ENCODE peak calls at places on chromosomes 2 and 18, in five cellular contexts. One of them, this sample, is unnamed.

GRCh38 chr18:58028109-58028784 is 15.8 kb upstream of the NEDD4L start:
- DNase-seq in PC-9: no peak
- DNase-seq in heart right ventricle: no peak
- DNase-seq in AG10803: no peak
- DNase-seq in lower lobe of right lung: no peak
- DNase-seq in this sample: no peak

GRCh38 chr18:45589559-45590041 is 25.7 kb upstream of the SLC14A2 start:
- DNase-seq in PC-9: no peak
- DNase-seq in lower lobe of right lung: no peak
- DNase-seq in AG10803: peak
- DNase-seq in heart right ventricle: no peak
- DNase-seq in this sample: peak

GRCh38 chr18:58136865-58137264 is 92.8 kb downstream of the NEDD4L start:
- DNase-seq in heart right ventricle: no peak
- DNase-seq in PC-9: no peak
- DNase-seq in AG10803: no peak
- DNase-seq in lower lobe of right lung: no peak
- DNase-seq in this sample: no peak

GRCh38 chr2:144830543-144830942 is 310.6 kb upstream of the ZEB2 start:
- DNase-seq in PC-9: no peak
- DNase-seq in AG10803: peak
- DNase-seq in heart right ventricle: no peak
- DNase-seq in lower lobe of right lung: no peak
- DNase-seq in this sample: no peak

GRCh38 chr18:63619661-63620060 is 24.4 kb downstream of the SERPINB4 start:
- DNase-seq in AG10803: no peak
- DNase-seq in PC-9: no peak
- DNase-seq in lower lobe of right lung: no peak
- DNase-seq in heart right ventricle: no peak
- DNase-seq in this sample: no peak

GRCh38 chr2:30259071-30259470 is 27.7 kb downstream of the LBH start:
- DNase-seq in PC-9: no peak
- DNase-seq in lower lobe of right lung: no peak
- DNase-seq in AG10803: no peak
- DNase-seq in heart right ventricle: no peak
- DNase-seq in this sample: no peak

GRCh38 chr2:26173596-26174482 is 951 bp downstream of the GAREM2 start:
- DNase-seq in lower lobe of right lung: no peak
- DNase-seq in PC-9: no peak
- DNase-seq in heart right ventricle: no peak
- DNase-seq in AG10803: no peak
- DNase-seq in this sample: no peak

GRCh38 chr2:26184555-26185303 is 11.8 kb downstream of the GAREM2 start:
- DNase-seq in AG10803: peak
- DNase-seq in lower lobe of right lung: peak
- DNase-seq in PC-9: peak
- DNase-seq in heart right ventricle: peak
- DNase-seq in this sample: peak

GRCh38 chr2:96685592-96686459 is 43.3 kb downstream of the FER1L5 start:
- DNase-seq in PC-9: no peak
- DNase-seq in lower lobe of right lung: no peak
- DNase-seq in AG10803: no peak
- DNase-seq in heart right ventricle: peak
- DNase-seq in this sample: peak

GRCh38 chr2:227407601-227408089 is 19.9 kb upstream of the SCYGR1 start:
- DNase-seq in AG10803: peak
- DNase-seq in heart right ventricle: peak
- DNase-seq in PC-9: peak
- DNase-seq in lower lobe of right lung: peak
- DNase-seq in this sample: peak

GRCh38 chr2:210557721-210558120 is 1.3 kb downstream of the CPS1 start:
- DNase-seq in lower lobe of right lung: no peak
- DNase-seq in PC-9: no peak
- DNase-seq in AG10803: no peak
- DNase-seq in heart right ventricle: no peak
- DNase-seq in this sample: no peak

GRCh38 chr18:54877076-54877475 is 48.8 kb downstream of the RAB27B start:
- DNase-seq in heart right ventricle: no peak
- DNase-seq in PC-9: no peak
- DNase-seq in lower lobe of right lung: no peak
- DNase-seq in AG10803: no peak
- DNase-seq in this sample: no peak

GRCh38 chr2:208467564-208467963 is 61.0 kb downstream of the PTH2R start:
- DNase-seq in AG10803: no peak
- DNase-seq in PC-9: no peak
- DNase-seq in lower lobe of right lung: no peak
- DNase-seq in heart right ventricle: no peak
- DNase-seq in this sample: no peak

GRCh38 chr2:208464205-208464604 is 57.6 kb downstream of the PTH2R start:
- DNase-seq in AG10803: no peak
- DNase-seq in heart right ventricle: no peak
- DNase-seq in PC-9: no peak
- DNase-seq in lower lobe of right lung: no peak
- DNase-seq in this sample: no peak

GRCh38 chr2:208466920-208467298 is 60.3 kb downstream of the PTH2R start:
- DNase-seq in PC-9: no peak
- DNase-seq in heart right ventricle: no peak
- DNase-seq in lower lobe of right lung: no peak
- DNase-seq in AG10803: no peak
- DNase-seq in this sample: no peak

GRCh38 chr2:208466133-208466919 is 59.7 kb downstream of the PTH2R start:
- DNase-seq in heart right ventricle: no peak
- DNase-seq in AG10803: peak
- DNase-seq in PC-9: peak
- DNase-seq in lower lobe of right lung: no peak
- DNase-seq in this sample: peak
- TF ChIP-seq CTCF in heart right ventricle: peak
- TF ChIP-seq CTCF in AG10803: peak
- TF ChIP-seq CTCF in PC-9: peak
- TF ChIP-seq CTCF in lower lobe of right lung: peak
- TF ChIP-seq CTCF in this sample: peak

DNA sequence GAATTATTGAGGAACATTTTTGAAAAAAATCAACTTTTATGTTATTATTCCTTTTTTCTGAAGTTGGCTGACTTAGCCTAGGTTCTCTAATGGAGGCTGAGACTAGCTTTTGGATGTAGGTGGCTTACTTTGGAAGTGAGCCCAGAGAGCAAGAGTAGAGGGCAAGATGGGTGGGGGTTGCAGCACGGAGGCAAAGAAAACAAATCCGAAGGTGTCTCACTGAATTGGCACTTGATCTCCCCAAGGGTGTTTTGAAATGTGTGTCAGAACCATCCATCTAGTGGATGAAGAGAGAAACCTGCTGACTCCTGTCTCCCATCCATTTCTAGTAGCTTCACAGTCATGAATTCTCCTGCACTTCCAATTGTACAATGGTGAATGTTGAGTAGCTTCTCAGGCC is 390.7 kb downstream of the TMEM182 start:
- DNase-seq in heart right ventricle: no peak
- DNase-seq in PC-9: no peak
- DNase-seq in lower lobe of right lung: no peak
- DNase-seq in AG10803: no peak
- DNase-seq in this sample: no peak
- H3K4me3 ChIP-seq in heart right ventricle: no peak
- H3K4me3 ChIP-seq in PC-9: no peak
- H3K4me3 ChIP-seq in lower lobe of right lung: no peak
- H3K4me3 ChIP-seq in AG10803: no peak
- H3K4me3 ChIP-seq in this sample: no peak

GRCh38 chr18:61892683-61893303 is at the start of gene RNF152:
- DNase-seq in AG10803: peak
- DNase-seq in lower lobe of right lung: no peak
- DNase-seq in PC-9: no peak
- DNase-seq in heart right ventricle: peak
- DNase-seq in this sample: peak
- TF ChIP-seq CTCF in AG10803: no peak
- TF ChIP-seq CTCF in lower lobe of right lung: peak
- TF ChIP-seq CTCF in PC-9: no peak
- TF ChIP-seq CTCF in heart right ventricle: no peak
- TF ChIP-seq CTCF in this sample: peak

DNA sequence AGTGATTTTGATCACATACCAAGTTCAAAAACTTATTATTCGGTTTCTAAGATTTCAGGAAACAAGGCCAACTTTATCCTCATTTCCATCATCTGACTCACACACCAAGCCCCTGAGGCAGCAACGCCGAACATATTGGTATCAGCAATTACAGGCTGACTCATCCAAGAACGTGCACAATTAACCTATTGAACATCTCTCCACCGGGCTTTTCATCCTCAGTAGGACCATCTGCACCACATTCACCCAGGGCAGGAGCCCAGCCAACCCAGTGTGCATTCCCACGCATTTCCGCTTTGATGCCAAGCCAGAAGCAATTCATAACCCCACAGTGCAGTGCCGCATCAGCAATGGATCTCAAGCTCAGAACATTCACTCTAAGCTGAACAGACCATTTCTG is 52.9 kb downstream of the SCG2 start:
- DNase-seq in lower lobe of right lung: no peak
- DNase-seq in AG10803: peak
- DNase-seq in heart right ventricle: no peak
- DNase-seq in PC-9: peak
- DNase-seq in this sample: peak
- H3K4me3 ChIP-seq in lower lobe of right lung: no peak
- H3K4me3 ChIP-seq in AG10803: no peak
- H3K4me3 ChIP-seq in heart right ventricle: no peak
- H3K4me3 ChIP-seq in PC-9: peak
- H3K4me3 ChIP-seq in this sample: no peak

GRCh38 chr2:44342854-44343253 is 18.4 kb downstream of the PREPL start:
- DNase-seq in AG10803: no peak
- DNase-seq in lower lobe of right lung: no peak
- DNase-seq in heart right ventricle: no peak
- DNase-seq in PC-9: no peak
- DNase-seq in this sample: peak
- TF ChIP-seq CTCF in AG10803: no peak
- TF ChIP-seq CTCF in lower lobe of right lung: peak
- TF ChIP-seq CTCF in heart right ventricle: peak
- TF ChIP-seq CTCF in PC-9: peak
- TF ChIP-seq CTCF in this sample: peak

DNA sequence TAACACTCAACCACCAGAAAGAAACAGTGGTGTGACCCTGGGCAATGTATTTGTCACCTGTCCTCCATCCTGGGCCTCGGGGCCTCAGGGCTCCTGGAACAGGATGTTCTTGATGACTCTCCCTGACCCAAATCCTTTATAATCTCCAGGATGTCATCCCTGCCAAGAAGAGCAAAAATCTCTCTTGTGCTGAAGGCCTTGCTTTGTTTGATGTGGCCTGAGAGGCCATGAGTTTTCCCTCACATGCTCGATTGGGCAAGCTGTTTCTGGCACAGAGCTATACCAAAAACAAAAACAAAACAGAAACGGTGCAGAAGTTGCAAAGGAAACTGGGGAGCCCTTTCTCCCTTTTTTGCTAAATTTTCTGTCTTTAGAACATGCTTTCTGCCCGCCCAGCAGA is 35.7 kb upstream of the ST3GAL5 start:
- DNase-seq in heart right ventricle: peak
- DNase-seq in PC-9: peak
- DNase-seq in AG10803: peak
- DNase-seq in lower lobe of right lung: no peak
- DNase-seq in this sample: peak
- H3K4me3 ChIP-seq in heart right ventricle: no peak
- H3K4me3 ChIP-seq in PC-9: no peak
- H3K4me3 ChIP-seq in AG10803: no peak
- H3K4me3 ChIP-seq in lower lobe of right lung: no peak
- H3K4me3 ChIP-seq in this sample: no peak

GRCh38 chr18:5452943-5453342 is 90.9 kb downstream of the EPB41L3 start:
- DNase-seq in AG10803: no peak
- DNase-seq in PC-9: no peak
- DNase-seq in lower lobe of right lung: no peak
- DNase-seq in heart right ventricle: no peak
- DNase-seq in this sample: no peak
- TF ChIP-seq CTCF in AG10803: no peak
- TF ChIP-seq CTCF in PC-9: no peak
- TF ChIP-seq CTCF in lower lobe of right lung: no peak
- TF ChIP-seq CTCF in heart right ventricle: no peak
- TF ChIP-seq CTCF in this sample: no peak

DNA sequence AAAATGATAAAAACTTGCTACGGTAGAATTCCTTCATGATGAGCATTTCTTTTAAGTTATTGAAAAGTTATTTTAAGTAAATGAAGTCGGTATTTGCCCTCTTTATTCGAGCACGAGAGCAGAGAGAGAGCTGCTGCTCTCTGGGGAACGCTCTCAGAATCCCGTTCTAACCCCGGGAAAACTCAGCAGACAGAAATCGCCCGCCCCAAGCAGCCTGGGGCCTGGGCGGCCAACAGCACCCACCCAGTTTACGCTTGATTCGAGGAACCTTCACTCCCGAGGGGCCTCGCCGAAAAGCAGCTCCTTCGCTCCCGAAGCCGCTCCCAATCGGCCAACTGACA is 3.5 kb upstream of the OTX1 start:
- DNase-seq in lower lobe of right lung: no peak
- DNase-seq in heart right ventricle: no peak
- DNase-seq in AG10803: no peak
- DNase-seq in PC-9: no peak
- DNase-seq in this sample: no peak
- H3K4me3 ChIP-seq in lower lobe of right lung: peak
- H3K4me3 ChIP-seq in heart right ventricle: peak
- H3K4me3 ChIP-seq in AG10803: no peak
- H3K4me3 ChIP-seq in PC-9: no peak
- H3K4me3 ChIP-seq in this sample: peak

GRCh38 chr2:10317646-10318045 is 14.9 kb downstream of the HPCAL1 start:
- DNase-seq in PC-9: no peak
- DNase-seq in AG10803: no peak
- DNase-seq in lower lobe of right lung: no peak
- DNase-seq in heart right ventricle: no peak
- DNase-seq in this sample: no peak
- TF ChIP-seq CTCF in PC-9: no peak
- TF ChIP-seq CTCF in AG10803: no peak
- TF ChIP-seq CTCF in lower lobe of right lung: no peak
- TF ChIP-seq CTCF in heart right ventricle: no peak
- TF ChIP-seq CTCF in this sample: no peak

This sample was measured in fibroblast of villous mesenchyme.